ENCODE peak calls at places on chromosomes 4 and X, in six cellular contexts. N is psoas muscle, E is A673, T is osteoblast, W is HepG2, B is lung. S is an unnamed sample.

GRCh38 chr4:100306018-100306417 is 115.8 kb upstream of the DDIT4L start:
- DNase-seq in B (no peak), N (no peak), W (no peak), T (no peak), E (peak; percentile 48), S (no peak)

GRCh38 chr4:108535757-108536156 is 84.6 kb upstream of the RPL34 start:
- DNase-seq in E (no peak), N (no peak), W (no peak), B (no peak), T (no peak), S (no peak)

GRCh38 chr4:98861100-98861499 is 67.8 kb downstream of the EIF4E start:
- DNase-seq in B (no peak), W (no peak), E (no peak), T (no peak), N (no peak), S (no peak)

GRCh38 chr4:93788712-93789111 is 39.8 kb upstream of the ATOH1 start:
- DNase-seq in B (no peak), N (no peak), E (peak; percentile 35), W (peak; percentile 7), T (peak; percentile 21), S (no peak)

GRCh38 chrX:71493111-71493613 is 39.7 kb upstream of the OGT start:
- DNase-seq in W (peak; percentile 6), N (peak; percentile 51), B (peak; percentile 31), E (no peak), T (peak; percentile 66), S (no peak)

GRCh38 chrX:79325263-79325958 is 41.7 kb downstream of the ITM2A start:
- DNase-seq in E (no peak), N (no peak), T (no peak), W (no peak), B (peak; percentile 31), S (no peak)

GRCh38 chr4:175953960-175954521 is 111.6 kb upstream of the WDR17 start:
- DNase-seq in N (no peak), W (no peak), E (peak; percentile 17), B (no peak), T (no peak), S (no peak)

GRCh38 chr4:6674500-6675149 is 19.1 kb upstream of the S100P start:
- DNase-seq in N (peak; percentile 26), W (peak; percentile 60), E (peak; percentile 33), B (no peak), T (no peak), S (peak; percentile 57)

GRCh38 chr4:127055349-127055748 is 577.4 kb upstream of the INTU start:
- DNase-seq in W (no peak), N (no peak), T (no peak), E (no peak), B (no peak), S (no peak)

GRCh38 chr4:99506781-99507180 is 4.0 kb upstream of the C4orf17 start:
- DNase-seq in T (no peak), E (peak; percentile 66), B (no peak), W (no peak), N (no peak), S (no peak)

GRCh38 chr4:7698586-7698985 is 241.1 kb downstream of the AFAP1 start:
- DNase-seq in B (no peak), T (peak; percentile 93), W (no peak), E (no peak), N (no peak), S (no peak)

GRCh38 chr4:178028481-178028880 is 586.2 kb upstream of the AGA start:
- DNase-seq in N (no peak), E (no peak), T (no peak), B (no peak), W (no peak), S (no peak)

GRCh38 chr4:12875640-12876243 is 608.4 kb downstream of the RAB28 start:
- DNase-seq in N (no peak), W (peak; percentile 59), E (no peak), B (no peak), T (no peak), S (no peak)

DNA sequence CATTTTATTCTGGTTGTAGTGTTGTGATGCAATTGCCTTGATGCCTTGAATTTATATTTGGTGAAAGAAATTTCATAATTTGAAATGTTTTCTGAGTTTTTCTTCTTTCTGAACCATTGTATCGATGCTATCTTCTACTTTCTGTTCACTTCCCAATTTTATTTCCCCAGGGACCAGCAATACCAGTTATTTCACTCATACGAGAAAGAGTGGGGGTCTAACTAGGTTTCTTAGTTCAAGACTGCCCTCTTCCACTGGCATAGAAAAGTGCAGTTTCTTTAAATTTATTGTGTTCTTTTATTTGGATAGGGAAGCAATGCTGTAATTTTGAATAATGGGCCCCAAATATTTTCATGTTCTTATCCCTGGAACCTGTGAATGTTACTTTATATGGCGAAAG is 544.0 kb upstream of the ADGRL3 start:
- DNase-seq in B (no peak), W (no peak), E (no peak), T (no peak), N (no peak), S (no peak)
- TF ChIP-seq CTCF in B (no peak), W (no peak), E (no peak), T (peak; percentile 7), N (no peak), S (no peak)

GRCh38 chrX:51435101-51435500 is 61.3 kb downstream of the NUDT11 start:
- DNase-seq in N (no peak), B (no peak), E (no peak), T (no peak), W (no peak), S (no peak)

GRCh38 chrX:51440365-51440764 is 56.0 kb downstream of the NUDT11 start:
- DNase-seq in N (no peak), T (no peak), B (no peak), W (no peak), E (no peak), S (no peak)

DNA sequence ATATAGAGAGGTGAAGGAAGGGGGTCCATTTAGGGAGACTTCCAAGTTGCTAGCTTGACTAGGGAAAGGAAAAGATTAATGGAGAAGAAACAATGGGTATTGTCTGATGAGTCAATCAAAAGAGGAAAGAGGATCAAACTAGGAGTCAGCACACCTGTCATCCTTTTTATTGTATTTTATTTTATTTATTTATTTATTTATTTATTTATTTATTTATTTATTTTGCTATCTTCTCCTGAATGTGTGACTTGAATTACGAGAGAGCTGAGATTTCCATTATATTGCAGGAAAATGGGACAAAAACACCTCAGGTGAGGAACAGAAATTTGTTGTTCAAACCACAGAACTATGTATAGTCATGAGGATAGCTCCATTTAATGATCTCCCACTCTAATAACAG is 58.9 kb downstream of the NUDT11 start:
- DNase-seq in B (no peak), E (no peak), W (no peak), T (peak; percentile 43), N (no peak), S (no peak)
- H3K4me3 ChIP-seq in B (no peak overlapping the region), E (no peak overlapping the region), W (no peak overlapping the region), T (no peak overlapping the region), N (no peak overlapping the region), S (no peak overlapping the region)

GRCh38 chr4:84750260-84750955 is 167.5 kb downstream of the CDS1 start:
- DNase-seq in E (peak; percentile 46), N (no peak), T (no peak), W (peak; percentile 27), B (no peak), S (peak; percentile 5)
- TF ChIP-seq CTCF in E (peak; percentile 57), N (peak; percentile 62), T (peak; percentile 62), W (peak; percentile 50), B (no peak), S (peak; percentile 61)

DNA sequence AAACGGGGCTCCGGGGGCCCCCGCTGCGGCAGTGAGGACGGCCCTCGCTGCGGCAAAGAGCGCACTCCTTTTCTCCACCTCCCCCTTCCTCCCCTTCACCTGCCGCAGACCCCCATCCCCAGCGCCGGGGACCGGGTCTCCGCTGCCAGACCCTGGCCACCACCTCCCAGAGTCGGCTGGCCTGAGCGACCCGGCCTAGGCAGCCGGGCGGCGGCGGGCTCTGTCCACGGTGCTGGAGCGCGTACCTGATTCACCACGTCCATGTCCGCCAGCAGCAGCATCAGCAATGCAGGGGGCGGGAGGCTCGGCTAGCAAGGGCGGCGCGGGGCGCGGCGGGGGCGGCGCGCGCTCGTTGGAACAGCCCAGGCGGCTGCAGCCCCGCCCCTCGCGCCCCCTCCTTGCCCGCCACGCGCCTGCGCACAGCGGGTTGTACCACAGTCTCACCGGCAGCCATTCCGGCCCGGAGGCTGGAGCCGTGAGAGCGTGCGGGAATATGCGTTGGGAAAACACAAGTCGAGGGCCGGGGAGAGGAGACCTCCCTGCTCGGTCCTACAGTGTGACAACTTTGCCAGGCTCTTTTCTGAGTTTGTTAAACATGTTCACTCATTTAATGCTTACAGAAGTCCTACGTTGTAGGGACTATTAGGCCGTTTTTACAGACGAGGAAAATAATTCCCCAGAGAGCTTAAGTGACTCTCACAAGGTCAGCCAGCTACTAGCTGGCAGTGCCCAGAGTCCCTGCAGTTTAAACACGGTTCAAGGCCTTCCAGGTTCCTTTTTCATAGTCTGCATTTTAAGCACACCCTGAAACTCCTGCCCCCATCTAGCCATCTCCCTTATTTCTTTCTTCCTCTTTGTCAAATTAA is at the start of gene SYP:
- DNase-seq in E (peak; percentile 86), W (peak; percentile 73), B (peak; percentile 85), T (peak; percentile 98), N (peak; percentile 93), S (no peak)
- H3K4me3 ChIP-seq in E (peak within 1 kb of the TSS; percentile 56), W (peak within 1 kb of the TSS; percentile 54), B (no peak within 1 kb of the TSS), T (peak within 1 kb of the TSS; percentile 60), N (peak within 1 kb of the TSS; percentile 59), S (peak within 1 kb of the TSS; percentile 44)